ENCODE peak calls at places on chromosomes 6 and 20, in five cellular contexts. N, I, M, F and R are unnamed samples.

GRCh38 chr20:23298926-23299672 is 51.5 kb upstream of the NXT1 start:
- DNase-seq in N (no peak), I (no peak), M (peak; percentile 41), F (no peak), R (no peak)

GRCh38 chr6:39688494-39688893 is 36.7 kb downstream of the KIF6 start:
- DNase-seq in N (no peak), I (peak; percentile 71), M (peak; percentile 86), F (no peak), R (no peak)

GRCh38 chr6:118283759-118284158 is 264.3 kb upstream of the PLN start:
- DNase-seq in N (peak; percentile 30), I (peak; percentile 68), M (peak; percentile 71), F (no peak), R (no peak)

GRCh38 chr20:50369225-50370035 is 140.8 kb upstream of the PTPN1 start:
- DNase-seq in N (no peak), I (no peak), M (no peak), F (no peak), R (no peak)

GRCh38 chr6:29850011-29850553 is 22.5 kb downstream of the HLA-G start:
- DNase-seq in N (no peak), I (no peak), M (no peak), F (no peak), R (peak; percentile 41)

GRCh38 chr6:167796668-167797031 is 30.1 kb upstream of the AFDN start:
- DNase-seq in N (no peak), I (no peak), M (no peak), F (no peak), R (no peak)

GRCh38 chr6:139533573-139534471 is 159.4 kb upstream of the CITED2 start:
- DNase-seq in N (no peak), I (peak; percentile 83), M (peak; percentile 92), F (no peak), R (no peak)

GRCh38 chr6:170405311-170405975 is 98.9 kb downstream of the FAM120B start:
- DNase-seq in N (no peak), I (peak; percentile 97), M (peak; percentile 95), F (no peak), R (no peak)

GRCh38 chr20:63974402-63975200 is 4.8 kb downstream of the SAMD10 start:
- DNase-seq in N (no peak), I (peak; percentile 74), M (no peak), F (no peak), R (peak; percentile 23)

GRCh38 chr6:70363741-70364493 is 49.4 kb upstream of the FAM135A start:
- DNase-seq in N (no peak), I (no peak), M (no peak), F (no peak), R (no peak)

GRCh38 chr20:24157213-24157612 is 168.6 kb upstream of the GGTLC1 start:
- DNase-seq in N (no peak), I (no peak), M (no peak), F (no peak), R (no peak)

GRCh38 chr6:160945516-160946177 is 45.9 kb upstream of the MAP3K4 start:
- DNase-seq in N (no peak), I (no peak), M (no peak), F (no peak), R (no peak)

GRCh38 chr6:84197708-84198107 is 29.7 kb downstream of the CEP162 start:
- DNase-seq in N (no peak), I (no peak), M (no peak), F (no peak), R (no peak)

GRCh38 chr20:62376112-62377063 is 9.3 kb upstream of the LAMA5 start:
- DNase-seq in N (peak; percentile 86), I (peak; percentile 32), M (peak; percentile 83), F (peak; percentile 78), R (peak; percentile 94)

GRCh38 chr20:58241766-58242465 is 13.5 kb upstream of the ANKRD60 start:
- DNase-seq in N (no peak), I (no peak), M (no peak), F (no peak), R (no peak)

GRCh38 chr6:53794073-53794719 is 609 bp upstream of the LRRC1 start:
- DNase-seq in N (no peak), I (peak; percentile 87), M (peak; percentile 84), F (no peak), R (peak; percentile 69)

GRCh38 chr20:35088231-35088794 is 4.3 kb downstream of the TRPC4AP start:
- DNase-seq in N (no peak), I (peak; percentile 33), M (no peak), F (no peak), R (no peak)

GRCh38 chr6:107871981-107872380 is 47.9 kb upstream of the SCML4 start:
- DNase-seq in N (no peak), I (peak; percentile 41), M (no peak), F (no peak), R (no peak)

GRCh38 chr6:148887181-148887580 is 140.4 kb downstream of the UST start:
- DNase-seq in N (no peak), I (no peak), M (no peak), F (no peak), R (no peak)

GRCh38 chr6:8382434-8382833 is 52.9 kb downstream of the SLC35B3 start:
- DNase-seq in N (no peak), I (no peak), M (no peak), F (no peak), R (no peak)

GRCh38 chr20:57061058-57061900 is 205.2 kb downstream of the BMP7 start:
- DNase-seq in N (peak; percentile 57), I (no peak), M (peak; percentile 67), F (no peak), R (peak; percentile 78)

GRCh38 chr20:35828434-35828833 is 56.6 kb downstream of the PHF20 start:
- DNase-seq in N (no peak), I (no peak), M (no peak), F (no peak), R (no peak)

GRCh38 chr6:379367-380181 is 12.0 kb upstream of the IRF4 start:
- DNase-seq in N (no peak), I (no peak), M (no peak), F (no peak), R (peak; percentile 25)

GRCh38 chr20:38722708-38723068 is 1.6 kb upstream of the SLC32A1 start:
- DNase-seq in N (no peak), I (no peak), M (no peak), F (no peak), R (peak; percentile 72)

GRCh38 chr6:146803601-146804000 is 204.8 kb downstream of the ADGB start:
- DNase-seq in N (no peak), I (no peak), M (no peak), F (no peak), R (no peak)

GRCh38 chr6:33904050-33904827 is 100.4 kb upstream of the MLN start:
- DNase-seq in N (no peak), I (no peak), M (no peak), F (no peak), R (no peak)

GRCh38 chr6:79737172-79737571 is 106.0 kb downstream of the SH3BGRL2 start:
- DNase-seq in N (no peak), I (peak; percentile 1), M (no peak), F (no peak), R (no peak)

GRCh38 chr6:148857817-148858390 is 111.1 kb downstream of the UST start:
- DNase-seq in N (no peak), I (peak; percentile 95), M (peak; percentile 91), F (no peak), R (no peak)

GRCh38 chr6:46104209-46104608 is 25.6 kb upstream of the ENPP4 start:
- DNase-seq in N (no peak), I (no peak), M (no peak), F (no peak), R (no peak)

GRCh38 chr6:160128125-160128683 is 6.6 kb downstream of the SLC22A1 start:
- DNase-seq in N (no peak), I (no peak), M (no peak), F (no peak), R (no peak)

GRCh38 chr20:32582659-32583580 is 2.2 kb downstream of the NOL4L start:
- DNase-seq in N (peak; percentile 67), I (no peak), M (peak; percentile 39), F (no peak), R (no peak)

GRCh38 chr6:128284128-128284527 is 236.3 kb downstream of the PTPRK start:
- DNase-seq in N (no peak), I (no peak), M (no peak), F (no peak), R (no peak)

GRCh38 chr20:47136782-47137181 is 219.7 kb downstream of the ZMYND8 start:
- DNase-seq in N (no peak), I (no peak), M (no peak), F (no peak), R (no peak)
- H3K14ac ChIP-seq in N (no peak overlapping the region), I (peak overlapping the region; percentile 70), M (no peak overlapping the region), F (no peak overlapping the region), R (no peak overlapping the region)

DNA sequence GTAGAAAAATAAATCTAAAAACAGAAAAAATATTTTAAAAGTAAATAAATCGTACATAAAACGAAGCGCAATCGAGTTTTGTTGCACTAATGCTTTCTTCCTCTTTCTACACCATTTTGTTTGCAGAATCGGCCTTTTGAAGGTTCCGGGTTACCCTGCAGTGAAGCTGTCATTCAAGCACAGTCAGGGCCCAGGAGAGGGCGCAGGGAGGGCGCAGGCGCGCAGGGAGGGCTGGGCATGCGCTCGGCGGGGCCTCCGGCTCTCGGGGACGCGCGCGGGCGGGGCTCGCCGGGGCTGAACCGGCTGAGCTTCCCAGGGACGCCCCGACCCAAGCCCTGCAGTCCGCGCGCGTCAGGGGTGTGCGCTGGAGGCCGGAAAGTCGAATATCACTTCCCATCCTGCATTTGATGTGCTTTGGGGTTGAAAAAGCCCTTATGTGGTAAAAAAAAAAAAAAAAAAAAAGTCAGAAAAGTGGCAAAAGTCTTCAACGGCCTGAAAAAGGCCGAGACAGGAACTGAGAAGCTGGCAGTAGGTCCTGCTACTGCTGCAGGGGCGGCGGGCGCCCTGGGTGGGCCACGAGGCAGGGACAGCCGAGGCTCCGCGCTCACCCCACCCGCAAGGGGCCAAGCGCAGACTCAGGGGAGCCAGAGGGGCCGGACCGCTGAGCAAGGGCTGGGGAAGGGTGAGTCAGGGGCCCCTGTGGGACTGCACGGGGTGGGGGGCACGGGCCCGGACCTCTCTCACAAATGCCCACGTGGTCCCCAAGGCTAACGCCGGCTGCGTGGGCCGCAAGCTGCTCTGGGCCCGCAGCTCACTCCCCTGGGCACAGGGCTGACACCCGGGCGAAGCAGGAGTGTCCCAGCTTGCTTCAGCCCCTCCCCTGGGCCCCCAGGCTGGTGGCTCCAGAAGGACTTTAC is 40.5 kb downstream of the THBS2 start:
- DNase-seq in N (peak; percentile 75), I (peak; percentile 84), M (peak; percentile 75), F (peak; percentile 54), R (peak; percentile 91)
- H3K18ac ChIP-seq in N (peak overlapping the region; percentile 92), I (peak overlapping the region; percentile 98), M (peak overlapping the region; percentile 25), F (peak overlapping the region; percentile 48), R (no peak overlapping the region)

GRCh38 chr6:31738048-31738979 is 1.5 kb upstream of the MSH5 start:
- DNase-seq in N (peak; percentile 27), I (peak; percentile 89), M (peak; percentile 94), F (no peak), R (peak; percentile 38)
- H3K14ac ChIP-seq in N (no peak overlapping the region), I (peak overlapping the region; percentile 95), M (peak overlapping the region; percentile 58), F (no peak overlapping the region), R (no peak overlapping the region)

GRCh38 chr6:85676086-85676729 is 33.5 kb upstream of the SYNCRIP start:
- DNase-seq in N (no peak), I (no peak), M (peak; percentile 41), F (no peak), R (no peak)

GRCh38 chr6:85678602-85679444 is 36.1 kb upstream of the SYNCRIP start:
- DNase-seq in N (peak; percentile 98), I (peak; percentile 99), M (peak; percentile 99), F (peak; percentile 97), R (peak; percentile 97)

GRCh38 chr6:85677243-85677956 is 34.7 kb upstream of the SYNCRIP start:
- DNase-seq in N (no peak), I (no peak), M (peak; percentile 79), F (no peak), R (no peak)

GRCh38 chr6:85679445-85680123 is 36.9 kb upstream of the SYNCRIP start:
- DNase-seq in N (no peak), I (no peak), M (peak; percentile 43), F (no peak), R (no peak)

GRCh38 chr6:85678000-85678601 is 35.4 kb upstream of the SYNCRIP start:
- DNase-seq in N (no peak), I (no peak), M (no peak), F (no peak), R (no peak)
- H3K18ac ChIP-seq in N (peak overlapping the region; percentile 93), I (peak overlapping the region; percentile 12), M (peak overlapping the region; percentile 79), F (peak overlapping the region; percentile 66), R (peak overlapping the region; percentile 75)